ENCODE peak calls at places on chromosomes 6 and 20, in eight cellular contexts. One of them, this sample, is unnamed.

GRCh38 chr20:13996265-13996664 is 949 bp downstream of the MACROD2 start:
- DNase-seq in HCT116: no peak
- DNase-seq in HTR-8/SVneo: no peak
- DNase-seq in mesothelial cell of epicardium: no peak
- DNase-seq in ovary: no peak
- DNase-seq in nephron progenitor cell: no peak
- DNase-seq in cardiac fibroblast: no peak
- DNase-seq in aorta: no peak
- DNase-seq in this sample: no peak

GRCh38 chr6:13117561-13117960 is 210.8 kb downstream of the TBC1D7 start:
- DNase-seq in HCT116: no peak
- DNase-seq in HTR-8/SVneo: no peak
- DNase-seq in mesothelial cell of epicardium: no peak
- DNase-seq in ovary: no peak
- DNase-seq in nephron progenitor cell: no peak
- DNase-seq in cardiac fibroblast: no peak
- DNase-seq in aorta: no peak
- DNase-seq in this sample: no peak

GRCh38 chr20:48846516-48847492 is 19.0 kb upstream of the PREX1 start:
- DNase-seq in HCT116: no peak
- DNase-seq in HTR-8/SVneo: peak
- DNase-seq in mesothelial cell of epicardium: no peak
- DNase-seq in ovary: no peak
- DNase-seq in nephron progenitor cell: peak
- DNase-seq in cardiac fibroblast: peak
- DNase-seq in aorta: no peak
- DNase-seq in this sample: no peak

GRCh38 chr6:112881027-112881426 is 533.9 kb downstream of the RFPL4B start:
- DNase-seq in HCT116: no peak
- DNase-seq in HTR-8/SVneo: no peak
- DNase-seq in mesothelial cell of epicardium: no peak
- DNase-seq in ovary: no peak
- DNase-seq in nephron progenitor cell: no peak
- DNase-seq in cardiac fibroblast: peak
- DNase-seq in aorta: no peak
- DNase-seq in this sample: no peak

GRCh38 chr20:44336086-44336485 is 757 bp upstream of the R3HDML start:
- DNase-seq in HCT116: no peak
- DNase-seq in HTR-8/SVneo: no peak
- DNase-seq in mesothelial cell of epicardium: no peak
- DNase-seq in ovary: no peak
- DNase-seq in nephron progenitor cell: peak
- DNase-seq in cardiac fibroblast: no peak
- DNase-seq in aorta: no peak
- DNase-seq in this sample: no peak

GRCh38 chr20:33724439-33725094 is 4.5 kb upstream of the PXMP4 start:
- DNase-seq in HCT116: no peak
- DNase-seq in HTR-8/SVneo: no peak
- DNase-seq in mesothelial cell of epicardium: no peak
- DNase-seq in ovary: no peak
- DNase-seq in nephron progenitor cell: no peak
- DNase-seq in cardiac fibroblast: peak
- DNase-seq in aorta: no peak
- DNase-seq in this sample: no peak

GRCh38 chr6:34527751-34528670 is 28.1 kb downstream of the SPDEF start:
- DNase-seq in HCT116: no peak
- DNase-seq in HTR-8/SVneo: no peak
- DNase-seq in mesothelial cell of epicardium: no peak
- DNase-seq in ovary: peak
- DNase-seq in nephron progenitor cell: no peak
- DNase-seq in cardiac fibroblast: no peak
- DNase-seq in aorta: peak
- DNase-seq in this sample: no peak

GRCh38 chr6:15088904-15089568 is 156.8 kb upstream of the JARID2 start:
- DNase-seq in HCT116: no peak
- DNase-seq in HTR-8/SVneo: no peak
- DNase-seq in mesothelial cell of epicardium: no peak
- DNase-seq in ovary: no peak
- DNase-seq in nephron progenitor cell: peak
- DNase-seq in cardiac fibroblast: no peak
- DNase-seq in aorta: no peak
- DNase-seq in this sample: no peak

GRCh38 chr6:95243091-95243490 is 334.2 kb upstream of the MANEA start:
- DNase-seq in HCT116: no peak
- DNase-seq in HTR-8/SVneo: no peak
- DNase-seq in mesothelial cell of epicardium: no peak
- DNase-seq in ovary: no peak
- DNase-seq in nephron progenitor cell: no peak
- DNase-seq in cardiac fibroblast: no peak
- DNase-seq in aorta: no peak
- DNase-seq in this sample: no peak

GRCh38 chr6:84560431-84561375 is 203.7 kb downstream of the TBX18 start:
- DNase-seq in HCT116: no peak
- DNase-seq in HTR-8/SVneo: no peak
- DNase-seq in mesothelial cell of epicardium: no peak
- DNase-seq in ovary: no peak
- DNase-seq in nephron progenitor cell: no peak
- DNase-seq in cardiac fibroblast: no peak
- DNase-seq in aorta: no peak
- DNase-seq in this sample: no peak

GRCh38 chr6:28553986-28554881 is 28.6 kb downstream of the GPX5 start:
- DNase-seq in HCT116: no peak
- DNase-seq in HTR-8/SVneo: no peak
- DNase-seq in mesothelial cell of epicardium: no peak
- DNase-seq in ovary: no peak
- DNase-seq in nephron progenitor cell: peak
- DNase-seq in cardiac fibroblast: peak
- DNase-seq in aorta: no peak
- DNase-seq in this sample: no peak

GRCh38 chr20:57061058-57061900 is 205.2 kb downstream of the BMP7 start:
- DNase-seq in HCT116: no peak
- DNase-seq in HTR-8/SVneo: peak
- DNase-seq in mesothelial cell of epicardium: no peak
- DNase-seq in ovary: no peak
- DNase-seq in nephron progenitor cell: peak
- DNase-seq in cardiac fibroblast: peak
- DNase-seq in aorta: no peak
- DNase-seq in this sample: peak

GRCh38 chr20:25277051-25277801 is 29.3 kb downstream of the PYGB start:
- DNase-seq in HCT116: no peak
- DNase-seq in HTR-8/SVneo: no peak
- DNase-seq in mesothelial cell of epicardium: peak
- DNase-seq in ovary: peak
- DNase-seq in nephron progenitor cell: no peak
- DNase-seq in cardiac fibroblast: no peak
- DNase-seq in aorta: peak
- DNase-seq in this sample: no peak

GRCh38 chr6:155107432-155108069 is 112.4 kb downstream of the TIAM2 start:
- DNase-seq in HCT116: no peak
- DNase-seq in HTR-8/SVneo: no peak
- DNase-seq in mesothelial cell of epicardium: no peak
- DNase-seq in ovary: no peak
- DNase-seq in nephron progenitor cell: no peak
- DNase-seq in cardiac fibroblast: no peak
- DNase-seq in aorta: no peak
- DNase-seq in this sample: no peak

GRCh38 chr6:106870069-106870468 is 104.5 kb downstream of the CD24 start:
- DNase-seq in HCT116: no peak
- DNase-seq in HTR-8/SVneo: peak
- DNase-seq in mesothelial cell of epicardium: no peak
- DNase-seq in ovary: no peak
- DNase-seq in nephron progenitor cell: no peak
- DNase-seq in cardiac fibroblast: peak
- DNase-seq in aorta: no peak
- DNase-seq in this sample: peak

GRCh38 chr20:44736170-44737021 is 9.3 kb upstream of the KCNK15 start:
- DNase-seq in HCT116: peak
- DNase-seq in HTR-8/SVneo: peak
- DNase-seq in mesothelial cell of epicardium: no peak
- DNase-seq in ovary: no peak
- DNase-seq in nephron progenitor cell: peak
- DNase-seq in cardiac fibroblast: peak
- DNase-seq in aorta: no peak
- DNase-seq in this sample: peak

GRCh38 chr20:13525225-13525940 is 113.3 kb downstream of the TASP1 start:
- DNase-seq in HCT116: no peak
- DNase-seq in HTR-8/SVneo: peak
- DNase-seq in mesothelial cell of epicardium: no peak
- DNase-seq in ovary: no peak
- DNase-seq in nephron progenitor cell: no peak
- DNase-seq in cardiac fibroblast: peak
- DNase-seq in aorta: no peak
- DNase-seq in this sample: peak

GRCh38 chr20:58981564-58982364 is 708 bp downstream of the NELFCD start:
- DNase-seq in HCT116: no peak
- DNase-seq in HTR-8/SVneo: peak
- DNase-seq in mesothelial cell of epicardium: no peak
- DNase-seq in ovary: peak
- DNase-seq in nephron progenitor cell: no peak
- DNase-seq in cardiac fibroblast: peak
- DNase-seq in aorta: no peak
- DNase-seq in this sample: peak

GRCh38 chr20:6704132-6704861 is 63.2 kb upstream of the BMP2 start:
- DNase-seq in HCT116: no peak
- DNase-seq in HTR-8/SVneo: no peak
- DNase-seq in mesothelial cell of epicardium: no peak
- DNase-seq in ovary: no peak
- DNase-seq in nephron progenitor cell: no peak
- DNase-seq in cardiac fibroblast: peak
- DNase-seq in aorta: no peak
- DNase-seq in this sample: no peak

GRCh38 chr6:41092421-41093140 is 19.8 kb downstream of the NFYA start:
- DNase-seq in HCT116: no peak
- DNase-seq in HTR-8/SVneo: peak
- DNase-seq in mesothelial cell of epicardium: no peak
- DNase-seq in ovary: no peak
- DNase-seq in nephron progenitor cell: no peak
- DNase-seq in cardiac fibroblast: peak
- DNase-seq in aorta: no peak
- DNase-seq in this sample: peak

GRCh38 chr20:38208523-38208922 is 43.5 kb upstream of the TGM2 start:
- DNase-seq in HCT116: no peak
- DNase-seq in HTR-8/SVneo: no peak
- DNase-seq in mesothelial cell of epicardium: no peak
- DNase-seq in ovary: no peak
- DNase-seq in nephron progenitor cell: no peak
- DNase-seq in cardiac fibroblast: no peak
- DNase-seq in aorta: no peak
- DNase-seq in this sample: no peak

GRCh38 chr6:127956260-127956888 is 55.5 kb upstream of the THEMIS start:
- DNase-seq in HCT116: peak
- DNase-seq in HTR-8/SVneo: no peak
- DNase-seq in mesothelial cell of epicardium: no peak
- DNase-seq in ovary: peak
- DNase-seq in nephron progenitor cell: no peak
- DNase-seq in cardiac fibroblast: no peak
- DNase-seq in aorta: no peak
- DNase-seq in this sample: no peak

GRCh38 chr20:1820137-1821074 is 74.8 kb upstream of the SIRPA start:
- DNase-seq in HCT116: no peak
- DNase-seq in HTR-8/SVneo: no peak
- DNase-seq in mesothelial cell of epicardium: no peak
- DNase-seq in ovary: no peak
- DNase-seq in nephron progenitor cell: no peak
- DNase-seq in cardiac fibroblast: peak
- DNase-seq in aorta: peak
- DNase-seq in this sample: no peak

GRCh38 chr20:34175072-34175471 is 63.0 kb upstream of the EIF2S2 start:
- DNase-seq in HCT116: no peak
- DNase-seq in HTR-8/SVneo: no peak
- DNase-seq in mesothelial cell of epicardium: no peak
- DNase-seq in ovary: no peak
- DNase-seq in nephron progenitor cell: no peak
- DNase-seq in cardiac fibroblast: no peak
- DNase-seq in aorta: no peak
- DNase-seq in this sample: no peak

GRCh38 chr20:63101781-63102719 is 95.3 kb upstream of the BHLHE23 start:
- DNase-seq in HCT116: no peak
- DNase-seq in HTR-8/SVneo: peak
- DNase-seq in mesothelial cell of epicardium: no peak
- DNase-seq in ovary: peak
- DNase-seq in nephron progenitor cell: peak
- DNase-seq in cardiac fibroblast: peak
- DNase-seq in aorta: peak
- DNase-seq in this sample: peak

GRCh38 chr20:61524956-61525666 is 273.1 kb downstream of the CDH4 start:
- DNase-seq in HCT116: no peak
- DNase-seq in HTR-8/SVneo: no peak
- DNase-seq in mesothelial cell of epicardium: no peak
- DNase-seq in ovary: no peak
- DNase-seq in nephron progenitor cell: no peak
- DNase-seq in cardiac fibroblast: no peak
- DNase-seq in aorta: peak
- DNase-seq in this sample: no peak

GRCh38 chr6:88545991-88546390 is 379.8 kb upstream of the CNR1 start:
- DNase-seq in HCT116: no peak
- DNase-seq in HTR-8/SVneo: no peak
- DNase-seq in mesothelial cell of epicardium: no peak
- DNase-seq in ovary: no peak
- DNase-seq in nephron progenitor cell: no peak
- DNase-seq in cardiac fibroblast: no peak
- DNase-seq in aorta: no peak
- DNase-seq in this sample: no peak

GRCh38 chr6:170188571-170189001 is 102.3 kb downstream of the DLL1 start:
- DNase-seq in HCT116: no peak
- DNase-seq in HTR-8/SVneo: no peak
- DNase-seq in mesothelial cell of epicardium: no peak
- DNase-seq in ovary: no peak
- DNase-seq in nephron progenitor cell: no peak
- DNase-seq in cardiac fibroblast: no peak
- DNase-seq in aorta: no peak
- DNase-seq in this sample: no peak

GRCh38 chr6:128242765-128243403 is 277.5 kb downstream of the PTPRK start:
- DNase-seq in HCT116: no peak
- DNase-seq in HTR-8/SVneo: peak
- DNase-seq in mesothelial cell of epicardium: no peak
- DNase-seq in ovary: no peak
- DNase-seq in nephron progenitor cell: no peak
- DNase-seq in cardiac fibroblast: peak
- DNase-seq in aorta: no peak
- DNase-seq in this sample: no peak

GRCh38 chr20:52082612-52083011 is 109.0 kb downstream of the ZFP64 start:
- DNase-seq in HCT116: no peak
- DNase-seq in HTR-8/SVneo: no peak
- DNase-seq in mesothelial cell of epicardium: no peak
- DNase-seq in ovary: no peak
- DNase-seq in nephron progenitor cell: no peak
- DNase-seq in cardiac fibroblast: no peak
- DNase-seq in aorta: no peak
- DNase-seq in this sample: no peak

GRCh38 chr6:741410-742339 is 48.7 kb upstream of the EXOC2 start:
- DNase-seq in HCT116: no peak
- DNase-seq in HTR-8/SVneo: no peak
- DNase-seq in mesothelial cell of epicardium: no peak
- DNase-seq in ovary: no peak
- DNase-seq in nephron progenitor cell: no peak
- DNase-seq in cardiac fibroblast: no peak
- DNase-seq in aorta: no peak
- DNase-seq in this sample: no peak

GRCh38 chr6:133369755-133370154 is 128.6 kb downstream of the EYA4 start:
- DNase-seq in HCT116: no peak
- DNase-seq in HTR-8/SVneo: no peak
- DNase-seq in mesothelial cell of epicardium: no peak
- DNase-seq in ovary: no peak
- DNase-seq in nephron progenitor cell: no peak
- DNase-seq in cardiac fibroblast: no peak
- DNase-seq in aorta: no peak
- DNase-seq in this sample: no peak

This sample was measured in H4.